ENCODE peak calls at places on chromosomes 1 and 21, in four cellular contexts. One of them, this sample, is unnamed.

GRCh38 chr1:91700771-91701493 is 185.0 kb downstream of the TGFBR3 start:
- DNase-seq in IMR-90: peak; percentile 24
- DNase-seq in heart right ventricle: no peak
- DNase-seq in A549: no peak
- DNase-seq in this sample: no peak

GRCh38 chr1:64171797-64172281 is 31.6 kb upstream of the UBE2U start:
- DNase-seq in IMR-90: peak; percentile 85
- DNase-seq in heart right ventricle: no peak
- DNase-seq in A549: peak; percentile 20
- DNase-seq in this sample: peak; percentile 45

GRCh38 chr21:43654806-43655489 is 4.3 kb downstream of the HSF2BP start:
- DNase-seq in A549: no peak
- DNase-seq in heart right ventricle: no peak
- DNase-seq in IMR-90: peak; percentile 70
- DNase-seq in this sample: no peak

GRCh38 chr21:29187939-29188338 is 57.5 kb downstream of the MAP3K7CL start:
- DNase-seq in A549: peak; percentile 65
- DNase-seq in IMR-90: peak; percentile 96
- DNase-seq in heart right ventricle: no peak
- DNase-seq in this sample: no peak

GRCh38 chr21:35236090-35236489 is 187.0 kb upstream of the RUNX1 start:
- DNase-seq in heart right ventricle: no peak
- DNase-seq in IMR-90: no peak
- DNase-seq in A549: no peak
- DNase-seq in this sample: no peak

GRCh38 chr1:115138271-115138670 is 49.0 kb upstream of the TSPAN2 start:
- DNase-seq in heart right ventricle: no peak
- DNase-seq in A549: no peak
- DNase-seq in IMR-90: no peak
- DNase-seq in this sample: no peak

GRCh38 chr1:41286486-41286885 is 44.4 kb upstream of the SCMH1 start:
- DNase-seq in IMR-90: no peak
- DNase-seq in heart right ventricle: no peak
- DNase-seq in A549: no peak
- DNase-seq in this sample: no peak

GRCh38 chr1:244212219-244212618 is 161.1 kb downstream of the ZBTB18 start:
- DNase-seq in A549: no peak
- DNase-seq in heart right ventricle: no peak
- DNase-seq in IMR-90: no peak
- DNase-seq in this sample: no peak

GRCh38 chr1:82600314-82600713 is 799.6 kb downstream of the ADGRL2 start:
- DNase-seq in A549: no peak
- DNase-seq in IMR-90: no peak
- DNase-seq in heart right ventricle: no peak
- DNase-seq in this sample: no peak

GRCh38 chr1:199394856-199395255 is 632.7 kb upstream of the NR5A2 start:
- DNase-seq in A549: no peak
- DNase-seq in heart right ventricle: no peak
- DNase-seq in IMR-90: no peak
- DNase-seq in this sample: no peak

GRCh38 chr1:184734972-184735371 is 19.7 kb downstream of the EDEM3 start:
- DNase-seq in IMR-90: no peak
- DNase-seq in heart right ventricle: no peak
- DNase-seq in A549: no peak
- DNase-seq in this sample: no peak
- H3K4me1 ChIP-seq in IMR-90: no peaks in the 10 kb centered on the region
- H3K4me1 ChIP-seq in heart right ventricle: peaks cover 10% of the 10 kb centered on the region
- H3K4me1 ChIP-seq in A549: no peaks in the 10 kb centered on the region
- H3K4me1 ChIP-seq in this sample: no peaks in the 10 kb centered on the region

DNA sequence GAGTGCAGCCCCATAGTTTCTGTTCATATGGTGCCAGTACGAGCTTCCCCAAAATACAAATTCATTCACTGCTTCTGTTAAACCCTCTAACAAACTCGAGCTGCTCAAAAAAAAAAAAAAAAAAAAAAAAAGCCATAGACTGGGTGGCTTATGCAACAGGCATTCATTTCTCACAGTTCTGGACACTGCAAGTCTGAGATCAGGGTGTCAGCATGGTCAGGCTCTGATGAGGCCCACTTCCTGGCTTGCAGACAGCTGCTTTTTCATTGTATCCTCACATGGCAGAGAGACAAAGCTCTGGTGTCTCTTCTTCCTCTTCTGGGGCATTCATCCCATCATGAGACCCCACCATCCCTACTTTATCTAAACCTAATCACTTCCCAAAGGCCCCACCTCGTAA is 121.6 kb downstream of the PTBP2 start:
- DNase-seq in IMR-90: peak; percentile 57
- DNase-seq in heart right ventricle: no peak
- DNase-seq in A549: no peak
- DNase-seq in this sample: peak; percentile 8
- H3K4me1 ChIP-seq in IMR-90: peaks cover 2% of the 10 kb centered on the region
- H3K4me1 ChIP-seq in heart right ventricle: no peaks in the 10 kb centered on the region
- H3K4me1 ChIP-seq in A549: no peaks in the 10 kb centered on the region
- H3K4me1 ChIP-seq in this sample: peaks cover under 1% of the 10 kb centered on the region

GRCh38 chr1:10753279-10753678 is 43.2 kb downstream of the CASZ1 start:
- DNase-seq in heart right ventricle: no peak
- DNase-seq in IMR-90: no peak
- DNase-seq in A549: no peak
- DNase-seq in this sample: no peak
- H3K4me1 ChIP-seq in heart right ventricle: peaks cover 50% of the 10 kb centered on the region
- H3K4me1 ChIP-seq in IMR-90: no peaks in the 10 kb centered on the region
- H3K4me1 ChIP-seq in A549: no peaks in the 10 kb centered on the region
- H3K4me1 ChIP-seq in this sample: no peaks in the 10 kb centered on the region

GRCh38 chr1:16383917-16384316 is 16.9 kb downstream of the SZRD1 start:
- DNase-seq in heart right ventricle: no peak
- DNase-seq in A549: no peak
- DNase-seq in IMR-90: no peak
- DNase-seq in this sample: no peak
- H3K4me1 ChIP-seq in heart right ventricle: peaks cover 61% of the 10 kb centered on the region
- H3K4me1 ChIP-seq in A549: peaks cover 50% of the 10 kb centered on the region
- H3K4me1 ChIP-seq in IMR-90: peaks cover 22% of the 10 kb centered on the region
- H3K4me1 ChIP-seq in this sample: peaks cover 10% of the 10 kb centered on the region

DNA sequence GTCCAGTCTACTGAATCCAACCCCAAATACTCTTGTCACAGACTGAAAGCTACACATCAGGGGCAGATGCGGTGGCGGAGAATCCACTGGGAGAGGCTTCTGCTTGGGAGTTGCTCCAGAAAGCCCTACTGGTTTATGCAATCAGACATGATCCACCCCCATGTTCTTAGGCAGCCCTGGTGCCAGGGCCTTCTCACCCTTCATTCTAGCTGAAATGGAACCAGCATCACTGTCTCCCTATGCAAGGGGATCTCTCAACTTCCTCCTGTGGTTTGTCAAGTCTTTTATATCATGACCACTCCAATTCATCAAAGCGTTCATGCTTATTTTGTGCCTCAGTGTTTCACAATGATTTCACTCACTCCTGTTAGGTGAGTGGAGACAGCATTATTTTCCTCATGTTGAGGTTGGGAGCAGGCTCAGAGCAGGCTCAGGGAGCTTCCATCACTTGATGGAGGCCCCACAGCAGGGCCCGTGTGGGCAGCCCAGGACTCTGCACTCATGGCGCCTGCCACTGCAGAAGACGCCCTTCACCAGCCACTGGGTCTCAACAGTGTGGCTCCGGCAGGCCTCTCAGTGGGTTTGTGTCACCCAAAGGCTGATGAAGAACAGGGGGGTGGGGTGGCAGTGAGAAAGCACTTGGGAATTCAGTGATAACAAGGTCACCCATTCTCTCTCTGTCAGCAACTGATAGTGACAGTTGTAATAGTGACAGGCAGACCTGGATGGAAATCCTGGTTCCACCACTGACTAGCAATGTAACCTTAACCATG is 67.1 kb downstream of the CD58 start:
- DNase-seq in heart right ventricle: no peak
- DNase-seq in A549: no peak
- DNase-seq in IMR-90: no peak
- DNase-seq in this sample: peak; percentile 23
- H3K4me1 ChIP-seq in heart right ventricle: peaks cover 28% of the 10 kb centered on the region
- H3K4me1 ChIP-seq in A549: peaks cover 50% of the 10 kb centered on the region
- H3K4me1 ChIP-seq in IMR-90: peaks cover 3% of the 10 kb centered on the region
- H3K4me1 ChIP-seq in this sample: peaks cover 11% of the 10 kb centered on the region

GRCh38 chr1:26913389-26913753 is 404 bp downstream of the NR0B2 start:
- DNase-seq in heart right ventricle: no peak
- DNase-seq in IMR-90: no peak
- DNase-seq in A549: no peak
- DNase-seq in this sample: no peak

GRCh38 chr1:26909951-26910342 is 3.8 kb downstream of the NR0B2 start:
- DNase-seq in heart right ventricle: no peak
- DNase-seq in A549: no peak
- DNase-seq in IMR-90: no peak
- DNase-seq in this sample: no peak

GRCh38 chr1:26911399-26912146 is 2.2 kb downstream of the NR0B2 start:
- DNase-seq in heart right ventricle: no peak
- DNase-seq in IMR-90: no peak
- DNase-seq in A549: no peak
- DNase-seq in this sample: no peak

GRCh38 chr1:26912147-26912490 is 1.7 kb downstream of the NR0B2 start:
- DNase-seq in IMR-90: no peak
- DNase-seq in A549: no peak
- DNase-seq in heart right ventricle: no peak
- DNase-seq in this sample: no peak

GRCh38 chr1:26910343-26911160 is 3.2 kb downstream of the NR0B2 start:
- DNase-seq in heart right ventricle: no peak
- DNase-seq in A549: no peak
- DNase-seq in IMR-90: no peak
- DNase-seq in this sample: peak; percentile 46
- H3K4me1 ChIP-seq in heart right ventricle: peaks cover 21% of the 10 kb centered on the region
- H3K4me1 ChIP-seq in A549: peaks cover 28% of the 10 kb centered on the region
- H3K4me1 ChIP-seq in IMR-90: no peaks in the 10 kb centered on the region
- H3K4me1 ChIP-seq in this sample: peaks cover 36% of the 10 kb centered on the region

GRCh38 chr1:21340230-21340564 is 49.9 kb upstream of the ECE1 start:
- DNase-seq in IMR-90: no peak
- DNase-seq in heart right ventricle: no peak
- DNase-seq in A549: no peak
- DNase-seq in this sample: no peak
- H3K4me1 ChIP-seq in IMR-90: peaks cover 68% of the 10 kb centered on the region
- H3K4me1 ChIP-seq in heart right ventricle: peaks cover 92% of the 10 kb centered on the region
- H3K4me1 ChIP-seq in A549: peaks cover 81% of the 10 kb centered on the region
- H3K4me1 ChIP-seq in this sample: peaks cover 92% of the 10 kb centered on the region

GRCh38 chr1:58895559-58896135 is 111.8 kb upstream of the JUN start:
- DNase-seq in heart right ventricle: no peak
- DNase-seq in A549: no peak
- DNase-seq in IMR-90: peak; percentile 22
- DNase-seq in this sample: no peak
- H3K4me1 ChIP-seq in heart right ventricle: peaks cover 80% of the 10 kb centered on the region
- H3K4me1 ChIP-seq in A549: peaks cover 27% of the 10 kb centered on the region
- H3K4me1 ChIP-seq in IMR-90: peaks cover 18% of the 10 kb centered on the region
- H3K4me1 ChIP-seq in this sample: peaks cover 61% of the 10 kb centered on the region

GRCh38 chr1:12194666-12195216 is 27.9 kb downstream of the TNFRSF1B start:
- DNase-seq in A549: no peak
- DNase-seq in heart right ventricle: no peak
- DNase-seq in IMR-90: no peak
- DNase-seq in this sample: no peak
- H3K4me1 ChIP-seq in A549: no peaks in the 10 kb centered on the region
- H3K4me1 ChIP-seq in heart right ventricle: no peaks in the 10 kb centered on the region
- H3K4me1 ChIP-seq in IMR-90: no peaks in the 10 kb centered on the region
- H3K4me1 ChIP-seq in this sample: no peaks in the 10 kb centered on the region